ENCODE peak calls at places on chromosomes 5 and 9, in seven cellular contexts. I, A, Q, H, S, G and O are unnamed samples.

GRCh38 chr5:172178301-172179031 is 9.6 kb downstream of the STK10 start:
- DNase-seq in I (no peak), A (no peak), Q (no peak), H (no peak), S (no peak), G (peak; percentile 56), O (no peak)

GRCh38 chr5:134975078-134975715 is 7.5 kb downstream of the CATSPER3 start:
- DNase-seq in I (no peak), A (no peak), Q (no peak), H (no peak), S (no peak), G (no peak), O (peak; percentile 32)

GRCh38 chr5:6837519-6838110 is 124.4 kb downstream of the TENT4A start:
- DNase-seq in I (no peak), A (no peak), Q (peak; percentile 46), H (peak; percentile 57), S (peak; percentile 74), G (no peak), O (peak; percentile 13)

GRCh38 chr5:16066320-16066719 is 113.3 kb downstream of the MARCHF11 start:
- DNase-seq in I (no peak), A (no peak), Q (no peak), H (no peak), S (no peak), G (no peak), O (no peak)

GRCh38 chr9:135300346-135301141 is 179.0 kb upstream of the PPP1R26 start:
- DNase-seq in I (no peak), A (no peak), Q (no peak), H (no peak), S (no peak), G (no peak), O (no peak)

GRCh38 chr9:27528278-27528885 is 1.2 kb downstream of the MOB3B start:
- DNase-seq in I (peak; percentile 90), A (peak; percentile 65), Q (peak; percentile 28), H (peak; percentile 93), S (no peak), G (peak; percentile 92), O (no peak)

GRCh38 chr5:78537821-78538220 is 110.8 kb downstream of the LHFPL2 start:
- DNase-seq in I (no peak), A (no peak), Q (no peak), H (peak; percentile 76), S (peak; percentile 71), G (no peak), O (no peak)

GRCh38 chr9:686381-686813 is 155.1 kb upstream of the DMRT1 start:
- DNase-seq in I (no peak), A (no peak), Q (no peak), H (no peak), S (no peak), G (no peak), O (no peak)

GRCh38 chr9:110081395-110081794 is 126.6 kb downstream of the C9orf152 start:
- DNase-seq in I (no peak), A (no peak), Q (no peak), H (no peak), S (no peak), G (no peak), O (no peak)

GRCh38 chr5:81835813-81836458 is 85.0 kb upstream of the SSBP2 start:
- DNase-seq in I (no peak), A (no peak), Q (no peak), H (no peak), S (no peak), G (no peak), O (no peak)

GRCh38 chr5:128669803-128670202 is 131.8 kb upstream of the FBN2 start:
- DNase-seq in I (no peak), A (no peak), Q (no peak), H (no peak), S (no peak), G (no peak), O (no peak)

GRCh38 chr5:56148453-56148971 is 84.6 kb downstream of the ANKRD55 start:
- DNase-seq in I (no peak), A (no peak), Q (no peak), H (no peak), S (no peak), G (peak; percentile 65), O (no peak)

GRCh38 chr5:6745706-6746217 is 32.5 kb downstream of the TENT4A start:
- DNase-seq in I (no peak), A (no peak), Q (no peak), H (peak; percentile 63), S (peak; percentile 82), G (no peak), O (peak; percentile 45)

GRCh38 chr5:59136575-59136974 is 553.7 kb downstream of the RAB3C start:
- DNase-seq in I (no peak), A (no peak), Q (no peak), H (no peak), S (no peak), G (no peak), O (no peak)
- H3K4me1 ChIP-seq in I (no peaks in the 10 kb centered on the region), A (no peaks in the 10 kb centered on the region), Q (no peaks in the 10 kb centered on the region), H (no peaks in the 10 kb centered on the region), S (no peaks in the 10 kb centered on the region), G (no peaks in the 10 kb centered on the region), O (no peaks in the 10 kb centered on the region)

GRCh38 chr9:37201581-37201980 is 81.2 kb downstream of the ZCCHC7 start:
- DNase-seq in I (no peak), A (no peak), Q (no peak), H (peak; percentile 26), S (no peak), G (no peak), O (no peak)
- H3K4me1 ChIP-seq in I (peaks cover 9% of the 10 kb centered on the region), A (no peaks in the 10 kb centered on the region), Q (peaks cover 45% of the 10 kb centered on the region), H (peaks cover 52% of the 10 kb centered on the region), S (peaks cover 53% of the 10 kb centered on the region), G (no peaks in the 10 kb centered on the region), O (peaks cover 17% of the 10 kb centered on the region)

DNA sequence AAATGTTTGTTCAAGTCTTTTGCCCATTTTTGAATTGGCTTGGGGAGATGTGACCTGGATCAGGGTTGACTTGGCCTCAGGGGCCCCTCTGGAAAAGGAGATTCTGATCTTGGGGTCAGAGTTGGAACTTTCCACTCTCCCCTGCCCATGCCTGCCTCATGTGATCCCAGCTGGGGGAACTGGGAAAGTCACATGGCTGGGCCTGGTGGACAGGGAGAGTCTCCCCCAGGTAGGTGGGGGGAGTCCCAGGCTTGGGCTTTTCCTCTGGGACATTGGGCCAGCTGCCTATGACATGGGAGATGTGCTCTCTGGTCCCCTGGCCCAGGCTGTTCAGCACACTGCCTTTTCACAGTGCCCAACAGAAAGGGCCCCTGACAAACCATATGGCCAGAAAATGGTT is 60.7 kb downstream of the NDST1 start:
- DNase-seq in I (no peak), A (no peak), Q (no peak), H (no peak), S (no peak), G (no peak), O (no peak)
- H3K4me1 ChIP-seq in I (no peaks in the 10 kb centered on the region), A (no peaks in the 10 kb centered on the region), Q (no peaks in the 10 kb centered on the region), H (no peaks in the 10 kb centered on the region), S (no peaks in the 10 kb centered on the region), G (no peaks in the 10 kb centered on the region), O (no peaks in the 10 kb centered on the region)

DNA sequence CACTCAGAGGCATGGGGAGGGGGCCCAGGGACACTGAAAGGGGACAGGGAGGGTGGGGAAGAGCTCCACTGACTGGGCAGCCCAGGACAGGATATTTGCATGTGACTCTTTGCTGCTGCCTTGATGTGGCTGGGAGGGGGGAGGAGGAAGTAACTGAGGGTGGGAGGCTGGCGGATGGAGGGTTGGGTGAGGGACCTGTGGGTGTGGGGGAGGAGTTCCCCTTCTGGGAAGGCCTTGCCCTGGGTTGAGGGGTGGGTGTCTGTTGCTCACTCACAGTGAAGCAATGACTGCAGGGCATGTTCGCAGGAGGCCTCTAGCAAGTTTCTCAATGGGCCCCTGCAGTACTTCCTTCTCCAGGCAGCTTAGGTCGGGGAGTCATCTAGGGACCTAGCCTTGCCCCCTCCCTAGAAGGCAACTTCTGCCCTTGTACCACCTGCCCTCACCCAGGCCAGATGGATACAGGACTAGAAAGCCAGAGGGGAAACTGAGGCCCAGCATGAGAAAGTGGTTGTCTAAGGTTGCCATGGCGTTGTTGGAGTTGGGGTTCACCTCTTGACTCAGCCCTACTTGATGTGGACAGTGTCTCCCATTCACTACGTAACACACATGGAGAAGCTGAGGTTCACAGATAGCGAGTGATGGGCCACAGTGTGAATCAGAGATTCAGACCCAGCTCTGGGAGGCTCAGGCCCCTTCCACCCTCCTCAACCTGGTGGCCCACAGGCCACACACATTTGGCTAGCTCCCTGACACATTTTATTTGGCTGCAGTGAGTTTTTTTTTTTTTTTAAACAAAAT is 3.0 kb downstream of the GRK6 start:
- DNase-seq in I (no peak), A (peak; percentile 61), Q (peak; percentile 96), H (no peak), S (peak; percentile 79), G (peak; percentile 93), O (no peak)
- H3K4me1 ChIP-seq in I (no peaks in the 10 kb centered on the region), A (peaks cover 16% of the 10 kb centered on the region), Q (peaks cover 70% of the 10 kb centered on the region), H (peaks cover 20% of the 10 kb centered on the region), S (peaks cover 58% of the 10 kb centered on the region), G (peaks cover 49% of the 10 kb centered on the region), O (peaks cover 18% of the 10 kb centered on the region)

DNA sequence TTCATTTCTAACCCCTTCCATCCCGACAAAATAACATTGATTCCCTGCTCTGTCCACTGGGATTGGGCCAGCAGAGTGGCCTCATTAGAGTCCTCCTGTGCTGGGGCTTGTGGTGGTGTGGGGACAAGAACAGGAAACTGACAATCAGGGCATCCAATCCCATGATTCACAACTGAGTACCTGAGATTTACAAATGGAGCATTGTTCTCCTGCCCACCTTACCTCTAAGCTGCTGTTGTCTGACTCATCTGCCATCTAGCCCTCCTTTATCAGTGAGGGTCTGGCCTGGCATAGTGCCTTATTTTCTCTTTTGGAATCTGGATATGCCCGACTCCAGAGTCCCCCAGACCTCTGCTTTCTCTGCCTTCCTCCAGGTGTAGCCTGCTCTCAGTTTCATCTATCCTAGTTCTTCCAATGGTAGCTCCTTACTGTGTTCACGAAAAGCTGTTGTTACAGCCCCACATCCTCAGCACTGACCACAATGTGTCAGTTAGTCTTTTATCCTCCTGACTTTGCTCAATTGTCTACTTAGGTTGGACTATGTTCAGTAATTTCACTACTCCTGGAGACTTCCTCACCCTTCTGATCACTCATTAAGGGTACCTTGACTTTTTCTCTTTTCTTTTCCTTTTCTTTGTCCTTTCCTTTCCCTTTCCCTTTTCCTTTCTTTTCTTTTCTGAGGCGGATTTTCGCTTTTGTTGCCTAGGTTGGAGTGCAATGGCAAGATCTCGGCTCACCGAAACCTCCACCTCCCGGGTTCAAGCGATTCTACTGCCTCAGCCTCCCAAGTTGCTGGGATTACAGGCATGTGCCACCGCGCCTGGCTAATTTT is 13.4 kb downstream of the WNT8A start:
- DNase-seq in I (no peak), A (no peak), Q (no peak), H (no peak), S (no peak), G (no peak), O (no peak)
- H3K4me1 ChIP-seq in I (peaks cover 11% of the 10 kb centered on the region), A (no peaks in the 10 kb centered on the region), Q (no peaks in the 10 kb centered on the region), H (peaks cover 46% of the 10 kb centered on the region), S (peaks cover 5% of the 10 kb centered on the region), G (no peaks in the 10 kb centered on the region), O (no peaks in the 10 kb centered on the region)

GRCh38 chr5:154506049-154506715 is 28.2 kb upstream of the HAND1 start:
- DNase-seq in I (no peak), A (no peak), Q (no peak), H (no peak), S (no peak), G (no peak), O (no peak)
- H3K4me1 ChIP-seq in I (peaks cover 2% of the 10 kb centered on the region), A (no peaks in the 10 kb centered on the region), Q (no peaks in the 10 kb centered on the region), H (peaks cover 2% of the 10 kb centered on the region), S (no peaks in the 10 kb centered on the region), G (no peaks in the 10 kb centered on the region), O (no peaks in the 10 kb centered on the region)